ENCODE peak calls at places on chromosomes 5 and 9, in eight cellular contexts. T is NCI-H460; M is C1 segment of cervical spinal cord; Z is EL; B is naive thymus-derived CD4-positive, alpha-beta T cell; H is stimulated activated CD4-positive, alpha-beta T cell treated with anti-CD3 and anti-CD28 coated beads, Interleukin-1b, Interleukin-23, amount 100 ng/mL, for 1 hour; K is GM12892; R is left lung. X is an unnamed sample.

GRCh38 chr9:113519401-113520108 is 56.0 kb downstream of the RGS3 start:
- DNase-seq in T (no peak), M (no peak), Z (no peak), B (no peak), H (no peak), K (no peak), R (no peak), X (no peak)

GRCh38 chr9:109834855-109835254 is 54.9 kb downstream of the PALM2AKAP2 start:
- DNase-seq in T (no peak), M (no peak), Z (no peak), B (no peak), H (no peak), K (no peak), R (no peak), X (no peak)

GRCh38 chr9:81729141-81729540 is 39.8 kb upstream of the TLE1 start:
- DNase-seq in T (no peak), M (no peak), Z (no peak), B (no peak), H (no peak), K (no peak), R (no peak), X (no peak)

GRCh38 chr9:111039203-111039907 is 1.1 kb upstream of the LPAR1 start:
- DNase-seq in T (no peak), M (no peak), Z (no peak), B (no peak), H (no peak), K (no peak), R (no peak), X (no peak)

GRCh38 chr9:94156549-94157407 is 72.5 kb downstream of the PTPDC1 start:
- DNase-seq in T (peak), M (no peak), Z (no peak), B (no peak), H (no peak), K (no peak), R (peak), X (peak)

GRCh38 chr5:126422994-126423788 is at the start of gene GRAMD2B:
- DNase-seq in T (no peak), M (peak), Z (peak), B (peak), H (peak), K (peak), R (peak), X (peak)

GRCh38 chr5:1462358-1462757 is 17.1 kb upstream of the SLC6A3 start:
- DNase-seq in T (no peak), M (no peak), Z (no peak), B (no peak), H (no peak), K (no peak), R (peak), X (no peak)

GRCh38 chr5:39616131-39616530 is 191.4 kb upstream of the DAB2 start:
- DNase-seq in T (no peak), M (no peak), Z (no peak), B (no peak), H (no peak), K (no peak), R (no peak), X (no peak)

GRCh38 chr5:63131618-63132285 is 553.1 kb downstream of the LRRC70 start:
- DNase-seq in T (no peak), M (no peak), Z (peak), B (no peak), H (no peak), K (no peak), R (no peak), X (no peak)

GRCh38 chr5:160020266-160020770 is 11.4 kb downstream of the TTC1 start:
- DNase-seq in T (no peak), M (no peak), Z (no peak), B (no peak), H (no peak), K (no peak), R (no peak), X (peak)

GRCh38 chr9:76868897-76869296 is 37.0 kb downstream of the PRUNE2 start:
- DNase-seq in T (no peak), M (no peak), Z (no peak), B (no peak), H (no peak), K (no peak), R (no peak), X (no peak)

GRCh38 chr5:37786416-37786815 is 53.4 kb downstream of the GDNF start:
- DNase-seq in T (no peak), M (no peak), Z (no peak), B (no peak), H (no peak), K (no peak), R (no peak), X (no peak)

GRCh38 chr5:172939045-172939444 is 20.2 kb upstream of the RPL26L1 start:
- DNase-seq in T (no peak), M (no peak), Z (peak), B (no peak), H (no peak), K (no peak), R (no peak), X (no peak)

GRCh38 chr5:159051431-159052281 is 48.1 kb downstream of the EBF1 start:
- DNase-seq in T (no peak), M (no peak), Z (peak), B (peak), H (no peak), K (peak), R (peak), X (peak)

GRCh38 chr5:71836084-71836483 is 117.0 kb downstream of the CARTPT start:
- DNase-seq in T (no peak), M (no peak), Z (peak), B (no peak), H (no peak), K (no peak), R (no peak), X (peak)

GRCh38 chr5:124856726-124857125 is 110.3 kb upstream of the ZNF608 start:
- DNase-seq in T (no peak), M (no peak), Z (no peak), B (no peak), H (no peak), K (no peak), R (no peak), X (no peak)

GRCh38 chr5:100790170-100790665 is 112.9 kb downstream of the ST8SIA4 start:
- DNase-seq in T (no peak), M (no peak), Z (no peak), B (no peak), H (no peak), K (no peak), R (no peak), X (peak)

GRCh38 chr5:167414611-167415010 is 876.8 kb upstream of the WWC1 start:
- DNase-seq in T (no peak), M (no peak), Z (no peak), B (no peak), H (no peak), K (no peak), R (no peak), X (no peak)

GRCh38 chr5:110045153-110045552 is 355.4 kb downstream of the MAN2A1 start:
- DNase-seq in T (no peak), M (no peak), Z (no peak), B (no peak), H (no peak), K (no peak), R (no peak), X (no peak)

GRCh38 chr5:139019880-139020279 is 144.7 kb upstream of the LRRTM2 start:
- DNase-seq in T (no peak), M (no peak), Z (no peak), B (no peak), H (no peak), K (no peak), R (no peak), X (no peak)

GRCh38 chr5:113378081-113378480 is 56.7 kb downstream of the TSSK1B start:
- DNase-seq in T (no peak), M (no peak), Z (no peak), B (peak), H (no peak), K (no peak), R (no peak), X (no peak)

GRCh38 chr9:87885484-87886189 is 3.0 kb downstream of the SPATA31E1 start:
- DNase-seq in T (no peak), M (no peak), Z (no peak), B (no peak), H (no peak), K (no peak), R (no peak), X (no peak)

GRCh38 chr5:135178476-135179155 is 144.6 kb upstream of the PITX1 start:
- DNase-seq in T (no peak), M (no peak), Z (no peak), B (no peak), H (no peak), K (no peak), R (no peak), X (no peak)

GRCh38 chr5:95822408-95823240 is at the start of gene GLRX:
- DNase-seq in T (peak), M (peak), Z (peak), B (peak), H (no peak), K (no peak), R (peak), X (no peak)

GRCh38 chr9:102355982-102356381 is 617.5 kb upstream of the GRIN3A start:
- DNase-seq in T (no peak), M (no peak), Z (no peak), B (no peak), H (no peak), K (no peak), R (no peak), X (no peak)

GRCh38 chr9:111961575-111961974 is 65.0 kb downstream of the UGCG start:
- DNase-seq in T (no peak), M (no peak), Z (no peak), B (no peak), H (no peak), K (no peak), R (no peak), X (peak)

X was measured in dermis microvascular lymphatic vessel endothelial cell.